ENCODE peak calls at places on chromosomes 13 and 19, in four cellular contexts. One of them, this sample, is unnamed.

GRCh38 chr19:18612772-18613588 is at the start of gene TMEM59L:
- DNase-seq in SW480: no peak
- DNase-seq in fibroblast of lung: no peak
- DNase-seq in EL: no peak
- DNase-seq in this sample: no peak

GRCh38 chr19:17846146-17846545 is 1.6 kb downstream of the JAK3 start:
- DNase-seq in EL: no peak
- DNase-seq in fibroblast of lung: no peak
- DNase-seq in SW480: no peak
- DNase-seq in this sample: no peak

GRCh38 chr19:35436477-35437141 is 11.4 kb upstream of the FFAR2 start:
- DNase-seq in EL: peak
- DNase-seq in SW480: peak
- DNase-seq in fibroblast of lung: peak
- DNase-seq in this sample: peak

GRCh38 chr19:38666662-38667448 is 19.4 kb downstream of the ACTN4 start:
- DNase-seq in SW480: no peak
- DNase-seq in EL: peak
- DNase-seq in fibroblast of lung: peak
- DNase-seq in this sample: peak

GRCh38 chr13:30526612-30527217 is 61.0 kb upstream of the HMGB1 start:
- DNase-seq in fibroblast of lung: peak
- DNase-seq in SW480: no peak
- DNase-seq in EL: peak
- DNase-seq in this sample: no peak

GRCh38 chr13:29472317-29472961 is 123.0 kb downstream of the SLC7A1 start:
- DNase-seq in SW480: peak
- DNase-seq in EL: peak
- DNase-seq in fibroblast of lung: peak
- DNase-seq in this sample: peak

GRCh38 chr13:113846639-113847318 is 17.1 kb downstream of the GAS6 start:
- DNase-seq in EL: no peak
- DNase-seq in SW480: no peak
- DNase-seq in fibroblast of lung: no peak
- DNase-seq in this sample: no peak

GRCh38 chr13:77740931-77741586 is 43.6 kb downstream of the SLAIN1 start:
- DNase-seq in SW480: no peak
- DNase-seq in fibroblast of lung: no peak
- DNase-seq in EL: no peak
- DNase-seq in this sample: no peak

GRCh38 chr19:53977429-53977990 is 13.9 kb upstream of the CACNG6 start:
- DNase-seq in EL: peak
- DNase-seq in fibroblast of lung: peak
- DNase-seq in SW480: peak
- DNase-seq in this sample: peak

GRCh38 chr13:112896736-112897602 is 72.0 kb upstream of the MCF2L start:
- DNase-seq in fibroblast of lung: no peak
- DNase-seq in SW480: no peak
- DNase-seq in EL: no peak
- DNase-seq in this sample: no peak

GRCh38 chr19:48806518-48806817 is 4.4 kb downstream of the BCAT2 start:
- DNase-seq in SW480: peak
- DNase-seq in EL: peak
- DNase-seq in fibroblast of lung: no peak
- DNase-seq in this sample: no peak